ENCODE peak calls at places on chromosomes 16 and 17, in seven cellular contexts. K, J, Z, M, H, O and W are unnamed samples.

GRCh38 chr16:56520251-56520577 is 390 bp upstream of the BBS2 start:
- DNase-seq in J (no peak), K (no peak), M (no peak), O (no peak), H (no peak), Z (no peak), W (no peak)

GRCh38 chr17:17345294-17345597 is 42.1 kb downstream of the NT5M start:
- DNase-seq in M (no peak), Z (no peak), J (no peak), K (no peak), H (peak), O (no peak), W (no peak)

GRCh38 chr16:86406056-86406455 is 104.3 kb upstream of the FOXF1 start:
- DNase-seq in J (no peak), Z (no peak), O (no peak), H (no peak), M (no peak), K (no peak), W (no peak)

GRCh38 chr17:16300554-16300953 is 52.7 kb downstream of the CENPV start:
- DNase-seq in O (no peak), Z (no peak), J (no peak), K (no peak), M (no peak), H (no peak), W (no peak)

GRCh38 chr17:69717214-69717613 is 302.7 kb downstream of the MAP2K6 start:
- DNase-seq in K (no peak), H (no peak), J (no peak), Z (no peak), M (no peak), O (no peak), W (no peak)

GRCh38 chr17:82801377-82801970 is 38.3 kb downstream of the ZNF750 start:
- DNase-seq in H (no peak), K (peak), Z (no peak), J (no peak), O (no peak), M (no peak), W (no peak)

GRCh38 chr17:40614431-40615294 is 33.0 kb downstream of the SMARCE1 start:
- DNase-seq in K (no peak), Z (peak), M (no peak), O (no peak), H (no peak), J (no peak), W (no peak)

GRCh38 chr17:8673621-8674020 is 43.1 kb upstream of the MYH10 start:
- DNase-seq in K (no peak), Z (peak), J (no peak), H (no peak), O (no peak), M (no peak), W (no peak)

GRCh38 chr17:70569131-70569530 is 399.8 kb downstream of the KCNJ2 start:
- DNase-seq in O (no peak), Z (no peak), K (no peak), H (no peak), J (no peak), M (no peak), W (no peak)

GRCh38 chr16:2027024-2028010 is 615 bp downstream of the NHERF2 start:
- DNase-seq in K (no peak), M (peak), J (peak), O (no peak), H (no peak), Z (peak), W (no peak)

GRCh38 chr16:85227924-85228462 is 115.7 kb upstream of the CIBAR2 start:
- DNase-seq in M (no peak), J (peak), O (no peak), H (no peak), Z (no peak), K (peak), W (no peak)

GRCh38 chr16:15946257-15947044 is 3.0 kb upstream of the ABCC1 start:
- DNase-seq in Z (no peak), O (peak), M (peak), K (no peak), J (no peak), H (no peak), W (peak)
- H3K27ac ChIP-seq in Z (no peak), O (peak), M (peak), K (no peak), J (no peak), H (peak), W (peak)

GRCh38 chr16:78094166-78094565 is 5.3 kb upstream of the WWOX start:
- DNase-seq in Z (no peak), M (no peak), O (no peak), J (no peak), K (no peak), H (no peak), W (no peak)
- TF ChIP-seq CTCF in Z (peak), M (peak), O (no peak), J (peak), K (peak), H (no peak), W (no peak)

GRCh38 chr17:47685556-47686275 is 8.2 kb upstream of the TBKBP1 start:
- DNase-seq in M (no peak), J (no peak), H (no peak), K (no peak), O (peak), Z (no peak), W (no peak)

GRCh38 chr17:47684535-47685193 is 9.3 kb upstream of the TBKBP1 start:
- DNase-seq in M (no peak), K (no peak), O (no peak), H (no peak), J (no peak), Z (no peak), W (no peak)

GRCh38 chr17:47682138-47682537 is 11.8 kb upstream of the TBKBP1 start:
- DNase-seq in K (no peak), M (no peak), Z (no peak), J (no peak), H (no peak), O (no peak), W (no peak)

GRCh38 chr17:47686276-47686635 is 7.7 kb upstream of the TBKBP1 start:
- DNase-seq in M (no peak), Z (no peak), J (no peak), O (peak), H (no peak), K (no peak), W (no peak)

GRCh38 chr17:47684025-47684424 is 9.9 kb upstream of the TBKBP1 start:
- DNase-seq in K (no peak), O (no peak), J (no peak), H (no peak), Z (no peak), M (no peak), W (no peak)
- H3K27ac ChIP-seq in K (no peak), O (no peak), J (peak), H (no peak), Z (no peak), M (no peak), W (no peak)

DNA sequence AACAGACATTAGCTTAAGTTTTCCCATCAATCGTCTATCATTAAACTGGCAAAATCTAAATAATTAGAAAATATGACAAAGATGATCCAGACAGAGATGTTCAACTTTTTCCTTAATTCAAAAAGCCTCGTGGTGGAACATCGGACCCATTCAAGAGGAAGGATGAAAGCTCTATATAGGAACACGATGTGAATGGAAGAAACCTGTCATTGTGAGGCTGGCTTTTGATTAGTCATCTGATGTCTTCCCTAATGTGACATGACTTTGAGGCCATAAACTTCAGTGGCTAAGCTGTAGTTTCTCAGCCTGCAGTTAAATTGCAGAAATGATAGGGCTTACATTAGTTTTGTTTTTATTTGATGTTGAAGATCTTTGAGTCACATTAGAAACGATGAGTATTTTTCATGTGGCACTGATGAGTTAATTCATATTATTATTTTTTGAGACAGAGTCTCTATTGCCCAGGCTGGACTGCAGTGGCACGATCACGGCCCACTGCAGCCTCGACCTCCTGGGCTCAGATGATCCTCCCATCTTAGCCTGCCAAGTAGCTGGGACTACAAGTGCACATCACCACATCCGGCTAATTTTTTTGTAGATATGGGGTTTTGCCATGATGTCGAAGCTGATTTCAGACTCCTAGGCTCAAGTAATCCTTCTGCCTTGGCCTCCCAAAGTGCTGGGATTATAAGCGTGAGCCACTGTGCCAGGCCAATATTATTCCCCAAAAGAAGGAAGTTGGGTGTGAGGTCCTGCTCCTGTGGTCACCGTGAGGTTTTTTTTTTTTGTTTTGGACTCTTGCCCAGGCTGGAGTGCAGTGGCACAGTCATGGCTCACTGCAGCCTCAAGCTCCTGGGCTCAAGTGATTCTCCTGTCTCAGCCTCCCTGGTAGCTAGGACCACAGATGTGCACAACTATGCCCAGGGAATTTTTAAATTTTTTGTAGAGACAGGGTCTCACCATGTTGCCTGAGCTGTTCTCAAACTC is 1.3 kb downstream of the AMZ2 start:
- DNase-seq in O (no peak), J (no peak), H (no peak), M (no peak), Z (peak), K (no peak), W (no peak)
- TF ChIP-seq CTCF in O (no peak), J (no peak), H (no peak), M (no peak), Z (no peak), K (no peak), W (no peak)

GRCh38 chr17:66406701-66407644 is 104.6 kb downstream of the PRKCA start:
- DNase-seq in J (no peak), Z (no peak), K (no peak), M (no peak), O (no peak), H (no peak), W (no peak)

GRCh38 chr17:66400698-66401097 is 98.3 kb downstream of the PRKCA start:
- DNase-seq in O (no peak), M (no peak), H (no peak), Z (no peak), J (no peak), K (no peak), W (no peak)

GRCh38 chr17:66405836-66406679 is 103.6 kb downstream of the PRKCA start:
- DNase-seq in O (no peak), Z (no peak), M (no peak), H (no peak), K (no peak), J (no peak), W (no peak)

GRCh38 chr17:66401364-66401763 is 99.0 kb downstream of the PRKCA start:
- DNase-seq in K (no peak), M (no peak), Z (no peak), O (no peak), H (no peak), J (no peak), W (no peak)

GRCh38 chr17:66403846-66404597 is 101.6 kb downstream of the PRKCA start:
- DNase-seq in J (no peak), H (no peak), M (no peak), Z (no peak), K (no peak), O (no peak), W (no peak)
- H3K27ac ChIP-seq in J (no peak), H (no peak), M (no peak), Z (no peak), K (no peak), O (no peak), W (no peak)